ENCODE peak calls at places on chromosomes 12 and 14, in four cellular contexts. K is 8988T; Q is NCI-H774; E is stimulated activated CD4-positive, alpha-beta T cell treated with anti-CD3 and anti-CD28 coated beads, Interleukin-12 subunit alpha, Interleukin-12 subunit beta, amount 100 ng/mL, for 4 hours. U is an unnamed sample.

GRCh38 chr12:13474381-13474780 is 277.9 kb downstream of the EMP1 start:
- DNase-seq in K (no peak), Q (no peak), E (no peak), U (no peak)

GRCh38 chr12:29041621-29042020 is 107.5 kb upstream of the FAR2 start:
- DNase-seq in K (no peak), Q (no peak), E (no peak), U (no peak)

GRCh38 chr12:22250762-22251161 is 83.7 kb downstream of the ST8SIA1 start:
- DNase-seq in K (no peak), Q (no peak), E (no peak), U (no peak)

GRCh38 chr12:48118491-48118890 is 673 bp upstream of the PFKM start:
- DNase-seq in K (no peak), Q (no peak), E (no peak), U (no peak)

GRCh38 chr12:120843472-120843871 is 60.7 kb downstream of the SPPL3 start:
- DNase-seq in K (no peak), Q (no peak), E (no peak), U (no peak)

GRCh38 chr12:29216797-29217583 is 67.9 kb downstream of the FAR2 start:
- DNase-seq in K (no peak), Q (no peak), E (no peak), U (peak)

GRCh38 chr12:77189463-77189862 is 124.1 kb upstream of the E2F7 start:
- DNase-seq in K (no peak), Q (no peak), E (no peak), U (no peak)

GRCh38 chr12:119659289-119659897 is 8.5 kb upstream of the PRKAB1 start:
- DNase-seq in K (no peak), Q (peak), E (peak), U (peak)

GRCh38 chr14:29222671-29223268 is 456.2 kb downstream of the FOXG1 start:
- DNase-seq in K (no peak), Q (no peak), E (no peak), U (peak)

GRCh38 chr12:92928962-92929915 is at the start of gene EEA1:
- DNase-seq in K (peak), Q (peak), E (peak), U (peak)

GRCh38 chr14:61543946-61544345 is 151.4 kb upstream of the HIF1A start:
- DNase-seq in K (no peak), Q (no peak), E (no peak), U (no peak)

GRCh38 chr14:101254805-101255764 is 306.2 kb upstream of the DIO3 start:
- DNase-seq in K (no peak), Q (no peak), E (no peak), U (no peak)

GRCh38 chr12:99946131-99946530 is 38.6 kb downstream of the ANKS1B start:
- DNase-seq in K (no peak), Q (no peak), E (no peak), U (no peak)

GRCh38 chr12:132490481-132491348 is 764 bp downstream of the FBRSL1 start:
- DNase-seq in K (no peak), Q (no peak), E (no peak), U (no peak)

GRCh38 chr12:70971395-70971794 is 50.9 kb upstream of the PTPRR start:
- DNase-seq in K (no peak), Q (no peak), E (no peak), U (no peak)

GRCh38 chr12:109737631-109738030 is 24.0 kb downstream of the FAM222A start:
- DNase-seq in K (no peak), Q (no peak), E (no peak), U (no peak)

GRCh38 chr14:29016050-29016900 is 249.7 kb downstream of the FOXG1 start:
- DNase-seq in K (peak), Q (no peak), E (no peak), U (peak)

GRCh38 chr12:54431911-54432814 is 13.1 kb upstream of the ITGA5 start:
- DNase-seq in K (no peak), Q (no peak), E (no peak), U (peak)

GRCh38 chr12:109739747-109740693 is 26.4 kb downstream of the FAM222A start:
- DNase-seq in K (no peak), Q (no peak), E (no peak), U (no peak)

GRCh38 chr12:67942704-67943103 is 46.5 kb upstream of the IFNG-AS1 start:
- DNase-seq in K (no peak), Q (no peak), E (no peak), U (no peak)

GRCh38 chr14:62001988-62002387 is 239.8 kb downstream of the SNAPC1 start:
- DNase-seq in K (no peak), Q (no peak), E (no peak), U (peak)

GRCh38 chr12:103839103-103839502 is 1.9 kb downstream of the NT5DC3 start:
- DNase-seq in K (no peak), Q (no peak), E (no peak), U (no peak)

GRCh38 chr12:23352670-23353069 is 596.8 kb downstream of the SOX5 start:
- DNase-seq in K (no peak), Q (no peak), E (no peak), U (no peak)

GRCh38 chr12:46365951-46366379 is 6.6 kb downstream of the SLC38A2 start:
- DNase-seq in K (no peak), Q (no peak), E (no peak), U (no peak)

GRCh38 chr12:43444940-43445564 is 107.0 kb downstream of the ADAMTS20 start:
- DNase-seq in K (no peak), Q (no peak), E (peak), U (peak)

GRCh38 chr12:108643941-108644742 is 10.4 kb upstream of the SELPLG start:
- DNase-seq in K (no peak), Q (no peak), E (no peak), U (peak)

GRCh38 chr12:30329281-30329680 is 366.4 kb downstream of the IPO8 start:
- DNase-seq in K (no peak), Q (no peak), E (no peak), U (no peak)

GRCh38 chr14:54450535-54450934 is 9.4 kb upstream of the CNIH1 start:
- DNase-seq in K (no peak), Q (no peak), E (no peak), U (no peak)

GRCh38 chr14:91394105-91395081 is 23.2 kb downstream of the CCDC88C start:
- DNase-seq in K (no peak), Q (no peak), E (no peak), U (no peak)

GRCh38 chr14:63435838-63436237 is 107.3 kb downstream of the PPP2R5E start:
- DNase-seq in K (no peak), Q (no peak), E (no peak), U (peak)

GRCh38 chr14:100677152-100677924 is 49.4 kb upstream of the DLK1 start:
- DNase-seq in K (no peak), Q (no peak), E (no peak), U (no peak)

U was measured in dermis microvascular lymphatic vessel endothelial cell.